ENCODE peak calls at places on chromosome 12, in nine cellular contexts. One of them, this sample, is unnamed. For H3K27me3, the result is how much of the 10 kb centered on the place peaks cover.

GRCh38 chr12:8038659-8039114 is 6.2 kb downstream of the FOXJ2 start:
- DNase-seq in HCT116: no peak
- DNase-seq in brain microvascular endothelial cell: peak
- DNase-seq in lung: peak
- DNase-seq in stomach: peak
- DNase-seq in heart left ventricle: peak
- DNase-seq in adrenal gland: peak
- DNase-seq in cardiac muscle cell: peak
- DNase-seq in CD8-positive, alpha-beta T cell: no peak
- DNase-seq in this sample: no peak

GRCh38 chr12:50988871-50989270 is 36.5 kb downstream of the HIGD1C start:
- DNase-seq in adrenal gland: no peak
- DNase-seq in brain microvascular endothelial cell: no peak
- DNase-seq in CD8-positive, alpha-beta T cell: no peak
- DNase-seq in heart left ventricle: no peak
- DNase-seq in cardiac muscle cell: no peak
- DNase-seq in lung: no peak
- DNase-seq in HCT116: no peak
- DNase-seq in stomach: no peak
- DNase-seq in this sample: no peak

GRCh38 chr12:7609480-7609879 is 56.2 kb downstream of the APOBEC1 start:
- DNase-seq in HCT116: no peak
- DNase-seq in lung: no peak
- DNase-seq in adrenal gland: no peak
- DNase-seq in stomach: no peak
- DNase-seq in cardiac muscle cell: no peak
- DNase-seq in brain microvascular endothelial cell: peak
- DNase-seq in heart left ventricle: no peak
- DNase-seq in CD8-positive, alpha-beta T cell: no peak
- DNase-seq in this sample: peak

GRCh38 chr12:52120951-52121847 is 41.7 kb downstream of the SMIM41 start:
- DNase-seq in cardiac muscle cell: no peak
- DNase-seq in CD8-positive, alpha-beta T cell: no peak
- DNase-seq in lung: no peak
- DNase-seq in adrenal gland: no peak
- DNase-seq in stomach: no peak
- DNase-seq in brain microvascular endothelial cell: no peak
- DNase-seq in HCT116: no peak
- DNase-seq in heart left ventricle: no peak
- DNase-seq in this sample: peak

GRCh38 chr12:43758247-43758727 is 303 bp downstream of the PUS7L start:
- DNase-seq in CD8-positive, alpha-beta T cell: no peak
- DNase-seq in lung: peak
- DNase-seq in stomach: peak
- DNase-seq in heart left ventricle: peak
- DNase-seq in HCT116: no peak
- DNase-seq in adrenal gland: no peak
- DNase-seq in brain microvascular endothelial cell: peak
- DNase-seq in cardiac muscle cell: no peak
- DNase-seq in this sample: no peak

GRCh38 chr12:117527480-117527857 is 166.0 kb upstream of the NOS1 start:
- DNase-seq in heart left ventricle: no peak
- DNase-seq in stomach: no peak
- DNase-seq in CD8-positive, alpha-beta T cell: no peak
- DNase-seq in adrenal gland: no peak
- DNase-seq in brain microvascular endothelial cell: no peak
- DNase-seq in cardiac muscle cell: no peak
- DNase-seq in HCT116: no peak
- DNase-seq in lung: no peak
- DNase-seq in this sample: no peak

GRCh38 chr12:29245246-29245645 is 96.2 kb downstream of the FAR2 start:
- DNase-seq in lung: no peak
- DNase-seq in stomach: no peak
- DNase-seq in brain microvascular endothelial cell: no peak
- DNase-seq in HCT116: no peak
- DNase-seq in heart left ventricle: no peak
- DNase-seq in adrenal gland: no peak
- DNase-seq in CD8-positive, alpha-beta T cell: no peak
- DNase-seq in cardiac muscle cell: no peak
- DNase-seq in this sample: no peak

GRCh38 chr12:22702690-22703089 is 77.7 kb downstream of the ETNK1 start:
- DNase-seq in stomach: no peak
- DNase-seq in cardiac muscle cell: no peak
- DNase-seq in CD8-positive, alpha-beta T cell: no peak
- DNase-seq in heart left ventricle: no peak
- DNase-seq in adrenal gland: no peak
- DNase-seq in lung: no peak
- DNase-seq in brain microvascular endothelial cell: no peak
- DNase-seq in HCT116: no peak
- DNase-seq in this sample: no peak

GRCh38 chr12:119444462-119445044 is 110.0 kb downstream of the CCDC60 start:
- DNase-seq in heart left ventricle: peak
- DNase-seq in lung: peak
- DNase-seq in CD8-positive, alpha-beta T cell: no peak
- DNase-seq in adrenal gland: peak
- DNase-seq in HCT116: peak
- DNase-seq in cardiac muscle cell: peak
- DNase-seq in brain microvascular endothelial cell: peak
- DNase-seq in stomach: peak
- DNase-seq in this sample: no peak

GRCh38 chr12:105235299-105235746 is 651 bp downstream of the APPL2 start:
- DNase-seq in cardiac muscle cell: no peak
- DNase-seq in HCT116: no peak
- DNase-seq in lung: no peak
- DNase-seq in stomach: no peak
- DNase-seq in brain microvascular endothelial cell: no peak
- DNase-seq in adrenal gland: no peak
- DNase-seq in heart left ventricle: no peak
- DNase-seq in CD8-positive, alpha-beta T cell: no peak
- DNase-seq in this sample: peak

GRCh38 chr12:67415473-67415872 is 146.3 kb downstream of the CAND1 start:
- DNase-seq in adrenal gland: peak
- DNase-seq in brain microvascular endothelial cell: peak
- DNase-seq in lung: no peak
- DNase-seq in CD8-positive, alpha-beta T cell: no peak
- DNase-seq in heart left ventricle: peak
- DNase-seq in HCT116: peak
- DNase-seq in cardiac muscle cell: peak
- DNase-seq in stomach: no peak
- DNase-seq in this sample: no peak

GRCh38 chr12:102883204-102883799 is 33.7 kb downstream of the PAH start:
- DNase-seq in CD8-positive, alpha-beta T cell: peak
- DNase-seq in adrenal gland: peak
- DNase-seq in heart left ventricle: no peak
- DNase-seq in lung: peak
- DNase-seq in HCT116: peak
- DNase-seq in brain microvascular endothelial cell: peak
- DNase-seq in stomach: peak
- DNase-seq in cardiac muscle cell: peak
- DNase-seq in this sample: no peak

GRCh38 chr12:41932470-41932991 is 212.1 kb downstream of the GXYLT1 start:
- DNase-seq in stomach: peak
- DNase-seq in CD8-positive, alpha-beta T cell: no peak
- DNase-seq in heart left ventricle: peak
- DNase-seq in lung: peak
- DNase-seq in adrenal gland: peak
- DNase-seq in brain microvascular endothelial cell: no peak
- DNase-seq in cardiac muscle cell: peak
- DNase-seq in HCT116: no peak
- DNase-seq in this sample: no peak

GRCh38 chr12:74890237-74890599 is 319.4 kb downstream of the KCNC2 start:
- DNase-seq in HCT116: peak
- DNase-seq in CD8-positive, alpha-beta T cell: no peak
- DNase-seq in heart left ventricle: no peak
- DNase-seq in adrenal gland: peak
- DNase-seq in lung: no peak
- DNase-seq in cardiac muscle cell: peak
- DNase-seq in stomach: no peak
- DNase-seq in brain microvascular endothelial cell: peak
- DNase-seq in this sample: peak

GRCh38 chr12:14435627-14436026 is 70.1 kb downstream of the ATF7IP start:
- DNase-seq in lung: no peak
- DNase-seq in CD8-positive, alpha-beta T cell: no peak
- DNase-seq in HCT116: no peak
- DNase-seq in brain microvascular endothelial cell: no peak
- DNase-seq in adrenal gland: no peak
- DNase-seq in stomach: no peak
- DNase-seq in heart left ventricle: no peak
- DNase-seq in cardiac muscle cell: no peak
- DNase-seq in this sample: no peak

GRCh38 chr12:114746297-114747074 is 62.5 kb upstream of the TBX3 start:
- DNase-seq in adrenal gland: peak
- DNase-seq in CD8-positive, alpha-beta T cell: no peak
- DNase-seq in cardiac muscle cell: no peak
- DNase-seq in lung: no peak
- DNase-seq in stomach: no peak
- DNase-seq in heart left ventricle: no peak
- DNase-seq in brain microvascular endothelial cell: no peak
- DNase-seq in HCT116: no peak
- DNase-seq in this sample: no peak

GRCh38 chr12:107967170-107967569 is 161.9 kb upstream of the WSCD2 start:
- DNase-seq in brain microvascular endothelial cell: no peak
- DNase-seq in CD8-positive, alpha-beta T cell: no peak
- DNase-seq in HCT116: no peak
- DNase-seq in cardiac muscle cell: no peak
- DNase-seq in stomach: no peak
- DNase-seq in heart left ventricle: no peak
- DNase-seq in lung: no peak
- DNase-seq in adrenal gland: no peak
- DNase-seq in this sample: no peak

GRCh38 chr12:40971911-40972310 is 216.2 kb upstream of the PDZRN4 start:
- DNase-seq in heart left ventricle: no peak
- DNase-seq in adrenal gland: no peak
- DNase-seq in HCT116: no peak
- DNase-seq in cardiac muscle cell: no peak
- DNase-seq in CD8-positive, alpha-beta T cell: no peak
- DNase-seq in stomach: no peak
- DNase-seq in lung: no peak
- DNase-seq in brain microvascular endothelial cell: no peak
- DNase-seq in this sample: no peak

GRCh38 chr12:109994262-109995175 is 1.6 kb downstream of the GIT2 start:
- DNase-seq in lung: no peak
- DNase-seq in stomach: no peak
- DNase-seq in brain microvascular endothelial cell: no peak
- DNase-seq in HCT116: no peak
- DNase-seq in cardiac muscle cell: no peak
- DNase-seq in adrenal gland: no peak
- DNase-seq in heart left ventricle: no peak
- DNase-seq in CD8-positive, alpha-beta T cell: no peak
- DNase-seq in this sample: peak
- H3K27ac ChIP-seq in lung: no peak
- H3K27ac ChIP-seq in stomach: peak
- H3K27ac ChIP-seq in brain microvascular endothelial cell: no peak
- H3K27ac ChIP-seq in HCT116: no peak
- H3K27ac ChIP-seq in cardiac muscle cell: no peak
- H3K27ac ChIP-seq in adrenal gland: peak
- H3K27ac ChIP-seq in heart left ventricle: peak
- H3K27ac ChIP-seq in CD8-positive, alpha-beta T cell: peak
- H3K27ac ChIP-seq in this sample: no peak

GRCh38 chr12:54041097-54041690 is 8.3 kb downstream of the HOXC5 start:
- DNase-seq in heart left ventricle: no peak
- DNase-seq in stomach: no peak
- DNase-seq in cardiac muscle cell: no peak
- DNase-seq in lung: no peak
- DNase-seq in CD8-positive, alpha-beta T cell: no peak
- DNase-seq in HCT116: no peak
- DNase-seq in adrenal gland: no peak
- DNase-seq in brain microvascular endothelial cell: no peak
- DNase-seq in this sample: no peak
- H3K27me3 ChIP-seq in heart left ventricle: half or more
- H3K27me3 ChIP-seq in stomach: under half
- H3K27me3 ChIP-seq in cardiac muscle cell: half or more
- H3K27me3 ChIP-seq in lung: under half
- H3K27me3 ChIP-seq in CD8-positive, alpha-beta T cell: under half
- H3K27me3 ChIP-seq in HCT116: under half
- H3K27me3 ChIP-seq in adrenal gland: under half
- H3K27me3 ChIP-seq in brain microvascular endothelial cell: half or more
- H3K27me3 ChIP-seq in this sample: under half

DNA sequence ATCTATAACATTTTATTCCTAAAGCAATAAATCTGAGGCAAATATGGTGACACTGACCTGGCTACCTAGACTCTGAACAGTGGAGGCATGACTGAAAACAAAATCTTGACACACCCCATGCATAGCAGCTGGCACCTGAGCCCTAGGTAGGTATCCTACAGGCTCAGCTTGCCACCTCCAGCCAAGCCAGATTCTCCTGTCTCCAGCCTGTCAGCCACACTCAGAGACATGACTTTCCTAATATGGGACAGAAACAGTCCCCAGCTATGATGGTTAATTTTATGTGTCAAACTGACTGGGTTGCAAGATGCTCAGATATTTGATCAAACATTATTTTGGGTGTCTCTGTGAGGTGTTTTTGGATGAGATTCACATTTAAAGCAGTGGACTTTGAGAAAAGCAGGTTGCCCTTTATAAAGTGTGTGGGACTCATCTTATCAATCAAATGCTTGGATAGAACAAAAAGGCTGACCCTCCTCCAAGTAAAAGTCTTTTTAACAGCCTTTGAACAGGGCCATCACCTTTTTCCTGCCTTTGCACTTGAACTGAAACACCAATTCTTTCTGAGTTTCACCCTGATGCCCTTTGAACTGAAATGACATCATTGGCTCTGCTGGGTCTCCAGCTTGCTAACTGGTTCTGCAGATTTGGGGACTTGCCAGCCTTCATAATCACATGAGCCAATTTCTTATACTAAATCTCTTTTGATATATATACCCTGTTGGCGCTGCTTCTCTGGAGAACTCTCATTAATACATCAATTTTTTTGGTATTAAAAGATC is 125.4 kb downstream of the LLPH start:
- DNase-seq in lung: no peak
- DNase-seq in brain microvascular endothelial cell: no peak
- DNase-seq in adrenal gland: no peak
- DNase-seq in stomach: no peak
- DNase-seq in CD8-positive, alpha-beta T cell: no peak
- DNase-seq in cardiac muscle cell: no peak
- DNase-seq in heart left ventricle: peak
- DNase-seq in HCT116: no peak
- DNase-seq in this sample: no peak
- TF ChIP-seq CTCF in lung: no peak
- TF ChIP-seq CTCF in brain microvascular endothelial cell: no peak
- TF ChIP-seq CTCF in adrenal gland: no peak
- TF ChIP-seq CTCF in stomach: no peak
- TF ChIP-seq CTCF in CD8-positive, alpha-beta T cell: no peak
- TF ChIP-seq CTCF in cardiac muscle cell: no peak
- TF ChIP-seq CTCF in heart left ventricle: no peak
- TF ChIP-seq CTCF in HCT116: no peak
- TF ChIP-seq CTCF in this sample: no peak

DNA sequence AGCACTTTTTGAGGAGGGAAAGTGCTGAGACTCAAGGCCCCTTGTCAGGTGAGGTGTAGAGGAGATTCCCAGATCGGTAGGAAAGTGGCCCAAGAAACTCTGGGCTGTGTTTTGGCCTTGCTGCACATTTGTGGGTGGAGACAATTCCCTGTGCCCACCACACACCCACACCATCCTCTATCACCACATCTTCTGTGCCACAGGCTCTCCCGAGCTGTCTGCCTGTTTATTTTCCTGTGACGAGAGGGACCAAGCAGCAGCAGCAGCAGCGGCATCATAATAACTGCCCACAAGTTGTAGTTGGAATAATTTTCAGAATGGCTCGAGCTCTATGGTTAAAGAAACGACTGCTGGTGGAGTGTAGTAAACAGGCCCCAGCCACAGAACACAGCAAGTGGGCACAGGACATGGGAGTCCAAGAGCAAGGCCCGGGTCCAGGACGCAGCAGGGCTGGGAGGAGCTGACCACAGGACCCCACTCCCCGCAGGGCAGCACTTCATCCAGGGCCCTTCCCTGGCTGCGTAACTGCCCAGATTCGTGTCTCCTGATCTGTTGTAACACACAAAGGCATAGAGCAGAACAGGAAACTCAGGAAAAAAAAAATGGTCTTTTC is 55.6 kb upstream of the BCL2L14 start:
- DNase-seq in CD8-positive, alpha-beta T cell: peak
- DNase-seq in brain microvascular endothelial cell: no peak
- DNase-seq in HCT116: no peak
- DNase-seq in stomach: no peak
- DNase-seq in cardiac muscle cell: no peak
- DNase-seq in lung: no peak
- DNase-seq in heart left ventricle: no peak
- DNase-seq in adrenal gland: no peak
- DNase-seq in this sample: no peak
- H3K27ac ChIP-seq in CD8-positive, alpha-beta T cell: no peak
- H3K27ac ChIP-seq in brain microvascular endothelial cell: no peak
- H3K27ac ChIP-seq in HCT116: no peak
- H3K27ac ChIP-seq in stomach: no peak
- H3K27ac ChIP-seq in cardiac muscle cell: no peak
- H3K27ac ChIP-seq in lung: no peak
- H3K27ac ChIP-seq in heart left ventricle: no peak
- H3K27ac ChIP-seq in adrenal gland: no peak
- H3K27ac ChIP-seq in this sample: no peak

This sample was measured in foreskin keratinocyte.